ENCODE peak calls at places on chromosomes 13 and 19, in four cellular contexts. T is IMR-90; Z is CD4-positive, CD25-positive, alpha-beta regulatory T cell; I is left lung. E is an unnamed sample. For H3K4me1, the result is how much of the 10 kb centered on the place peaks cover.

GRCh38 chr19:38149597-38149996 is 74.4 kb downstream of the DPF1 start:
- DNase-seq in T (peak), I (no peak), Z (no peak), E (no peak)

GRCh38 chr19:38617764-38618589 is at the start of gene MAP4K1:
- DNase-seq in I (peak), Z (peak), T (no peak), E (peak)

GRCh38 chr13:48412881-48413351 is at the start of gene LPAR6:
- DNase-seq in T (peak), I (no peak), Z (peak), E (no peak)

GRCh38 chr19:51026554-51026831 is at the start of gene KLK11:
- DNase-seq in I (peak), T (no peak), Z (no peak), E (no peak)

GRCh38 chr19:16085115-16085514 is 8.8 kb downstream of the TPM4 start:
- DNase-seq in Z (no peak), I (no peak), T (peak), E (no peak)

GRCh38 chr13:33331962-33332361 is 46.4 kb upstream of the STARD13 start:
- DNase-seq in Z (no peak), I (no peak), T (no peak), E (no peak)

GRCh38 chr13:103140001-103140671 is 73.9 kb upstream of the SLC10A2 start:
- DNase-seq in Z (no peak), T (no peak), I (no peak), E (no peak)

GRCh38 chr13:32897296-32897695 is 118.9 kb upstream of the KL start:
- DNase-seq in T (no peak), I (no peak), Z (no peak), E (no peak)

GRCh38 chr13:98474292-98474691 is 102.6 kb downstream of the STK24 start:
- DNase-seq in Z (no peak), I (no peak), T (no peak), E (no peak)

GRCh38 chr13:108220042-108220441 is 1.9 kb downstream of the ABHD13 start:
- DNase-seq in I (no peak), Z (no peak), T (no peak), E (no peak)

GRCh38 chr13:95530178-95530577 is 22.3 kb upstream of the CLDN10 start:
- DNase-seq in Z (no peak), I (no peak), T (peak), E (no peak)

GRCh38 chr19:17953869-17954268 is 13.0 kb upstream of the KCNN1 start:
- DNase-seq in Z (no peak), T (no peak), I (no peak), E (no peak)
- H3K4me1 ChIP-seq in Z (under half), T (under half), I (under half), E (under half)

GRCh38 chr19:56566904-56567273 is 379 bp upstream of the ZNF470 start:
- DNase-seq in T (no peak), I (peak), Z (no peak), E (no peak)

GRCh38 chr19:56567274-56568120 is at the start of gene ZNF470:
- DNase-seq in T (peak), Z (peak), I (peak), E (peak)

DNA sequence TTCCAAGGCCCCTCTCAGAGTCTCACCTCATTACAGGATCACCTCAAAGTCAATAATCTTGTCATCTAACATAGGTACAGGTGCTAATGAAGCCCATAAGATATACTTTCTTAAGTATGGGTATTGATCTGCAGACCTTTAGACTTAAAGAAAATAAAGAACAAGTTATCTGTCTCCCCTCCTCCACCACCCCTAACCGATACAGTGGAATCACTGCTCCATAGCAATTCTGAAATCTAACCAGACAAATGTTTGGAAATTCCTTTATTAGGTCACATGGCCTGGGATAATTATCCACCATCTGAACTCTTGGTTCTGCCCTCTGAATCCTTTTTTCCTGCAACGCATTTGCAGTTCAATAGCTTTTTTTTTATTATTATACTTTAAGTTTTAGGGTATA is 4.5 kb upstream of the ZNF470 start:
- DNase-seq in Z (no peak), I (no peak), T (no peak), E (no peak)
- H3K4me3 ChIP-seq in Z (no peak), I (no peak), T (no peak), E (no peak)

DNA sequence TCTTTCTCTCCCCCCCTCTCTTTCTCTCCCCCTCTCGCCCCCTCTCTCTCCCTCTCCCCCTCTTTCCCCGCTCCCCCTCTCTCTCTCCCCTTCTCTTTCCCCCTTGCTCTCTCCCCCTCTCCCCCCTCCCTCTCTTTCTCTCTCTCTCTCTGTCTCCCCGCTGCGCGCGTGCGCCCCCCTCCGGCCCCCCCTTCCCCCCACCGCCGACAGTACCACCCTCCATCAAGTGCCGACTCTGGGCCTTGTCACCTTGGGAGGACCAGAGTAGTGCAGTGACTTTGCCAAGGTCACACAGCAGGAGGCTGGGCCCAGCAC is 121.5 kb downstream of the KDM4B start:
- DNase-seq in T (no peak), I (no peak), Z (no peak), E (no peak)
- H3K27ac ChIP-seq in T (no peak), I (no peak), Z (no peak), E (no peak)

GRCh38 chr13:87696458-87696857 is 25.3 kb downstream of the SLITRK5 start:
- DNase-seq in Z (no peak), T (no peak), I (no peak), E (no peak)

GRCh38 chr13:87698268-87698667 is 27.1 kb downstream of the SLITRK5 start:
- DNase-seq in T (no peak), I (no peak), Z (no peak), E (no peak)
- H3K4me1 ChIP-seq in T (under half), I (under half), Z (under half), E (under half)

GRCh38 chr19:2326699-2327360 is 1.6 kb downstream of the LSM7 start:
- DNase-seq in T (no peak), Z (no peak), I (no peak), E (no peak)

GRCh38 chr19:2329162-2329505 is 650 bp downstream of the SPPL2B start:
- DNase-seq in Z (no peak), T (no peak), I (no peak), E (no peak)

GRCh38 chr19:2328401-2329161 is at the start of the genes LSM7 and SPPL2B:
- DNase-seq in Z (peak), I (peak), T (peak), E (peak)

GRCh38 chr19:2329528-2329927 is 1.0 kb downstream of the SPPL2B start:
- DNase-seq in Z (no peak), T (no peak), I (no peak), E (no peak)

GRCh38 chr19:2327773-2328400 is 499 bp downstream of the LSM7 start:
- DNase-seq in T (peak), Z (peak), I (no peak), E (peak)
- H3K4me3 ChIP-seq in T (peak), Z (peak), I (peak), E (peak)

DNA sequence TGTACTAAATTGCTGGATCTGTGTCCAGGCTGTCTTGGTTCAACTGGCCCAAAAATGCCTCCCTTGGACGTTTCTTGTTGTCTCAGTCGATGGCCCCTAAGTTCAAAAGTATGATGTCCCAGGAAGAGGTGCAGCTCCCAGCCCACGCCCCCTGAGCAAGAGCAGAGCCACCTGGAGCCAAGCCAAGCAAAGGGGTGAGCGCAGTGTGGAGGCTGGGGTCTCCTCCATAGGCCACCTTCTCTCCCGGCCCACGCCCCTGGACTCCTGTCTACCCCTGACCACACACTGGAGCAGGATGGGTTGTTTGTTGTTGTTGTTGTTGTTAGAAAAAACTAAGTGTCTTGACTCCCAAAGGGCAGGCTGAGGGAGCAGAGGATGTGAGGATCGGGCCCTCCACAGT is 26.0 kb upstream of the NPAS1 start:
- DNase-seq in Z (no peak), T (no peak), I (no peak), E (no peak)
- H3K27ac ChIP-seq in Z (no peak), T (no peak), I (no peak), E (no peak)

DNA sequence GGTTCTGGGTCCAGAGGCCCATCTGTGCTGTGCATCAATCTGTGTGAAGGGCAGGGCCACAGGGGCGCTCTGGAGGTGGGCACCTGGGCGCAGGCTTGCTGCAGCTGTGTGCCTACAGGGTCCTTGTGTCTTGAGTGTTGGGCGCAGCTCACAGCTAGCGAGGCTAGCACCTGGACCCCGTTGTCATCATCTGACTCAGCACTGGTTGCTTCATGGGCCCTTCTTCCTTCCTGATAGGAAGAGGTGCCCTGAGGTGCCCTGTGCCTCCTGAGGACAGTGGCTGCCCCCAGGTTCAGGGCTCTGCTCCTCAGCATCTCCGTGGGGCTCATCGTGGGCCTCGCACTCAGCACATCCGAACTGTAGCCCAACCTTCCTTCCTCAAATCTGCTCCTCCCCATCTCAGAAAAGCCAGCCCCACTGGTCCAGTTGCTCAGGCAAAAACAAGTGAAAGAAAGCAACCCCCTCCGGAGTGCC is 54.8 kb downstream of the GATAD2A start:
- DNase-seq in I (peak), Z (no peak), T (peak), E (no peak)
- H3K4me1 ChIP-seq in I (half or more), Z (half or more), T (half or more), E (half or more)

E was measured in naive thymus-derived CD4-positive, alpha-beta T cell.